ENCODE peak calls at places on chromosome 18, in four cellular contexts. C, F, B and U are unnamed samples. For H3K27me3, the result is how much of the 10 kb centered on the place peaks cover.

GRCh38 chr18:47345996-47346395 is 94.5 kb upstream of the SKOR2 start:
- DNase-seq in C (no peak), F (no peak), B (no peak), U (no peak)

GRCh38 chr18:23179416-23179815 is 44.1 kb downstream of the CABLES1 start:
- DNase-seq in C (no peak), F (no peak), B (no peak), U (no peak)

GRCh38 chr18:42053188-42053781 is 98.3 kb downstream of the PIK3C3 start:
- DNase-seq in C (peak), F (no peak), B (no peak), U (peak)

GRCh38 chr18:75533954-75534353 is 106.5 kb upstream of the SMIM21 start:
- DNase-seq in C (no peak), F (peak), B (no peak), U (no peak)

GRCh38 chr18:3262234-3263171 is 570 bp downstream of the MYL12B start:
- DNase-seq in C (no peak), F (no peak), B (no peak), U (no peak)

GRCh38 chr18:63683152-63683551 is 19.6 kb upstream of the SERPINB11 start:
- DNase-seq in C (peak), F (no peak), B (no peak), U (peak)

GRCh38 chr18:76399613-76400391 is 95.2 kb downstream of the ZNF516 start:
- DNase-seq in C (no peak), F (no peak), B (no peak), U (no peak)

GRCh38 chr18:43078485-43079092 is 36.9 kb downstream of the RIT2 start:
- DNase-seq in C (no peak), F (no peak), B (no peak), U (no peak)

GRCh38 chr18:33821503-33821902 is 243.5 kb downstream of the ASXL3 start:
- DNase-seq in C (no peak), F (no peak), B (no peak), U (peak)

GRCh38 chr18:76923485-76924085 is 101.2 kb downstream of the ZNF236 start:
- DNase-seq in C (no peak), F (no peak), B (no peak), U (peak)

GRCh38 chr18:49814147-49814499 is 790 bp upstream of the ACAA2 start:
- DNase-seq in C (no peak), F (peak), B (peak), U (peak)

GRCh38 chr18:346607-347006 is 78.8 kb upstream of the THOC1 start:
- DNase-seq in C (no peak), F (no peak), B (no peak), U (no peak)

GRCh38 chr18:2036136-2036535 is 535.2 kb downstream of the METTL4 start:
- DNase-seq in C (no peak), F (no peak), B (no peak), U (no peak)

GRCh38 chr18:46070683-46071614 is 1.1 kb downstream of the PSTPIP2 start:
- DNase-seq in C (no peak), F (no peak), B (no peak), U (no peak)

GRCh38 chr18:44149706-44150105 is 531.0 kb upstream of the SETBP1 start:
- DNase-seq in C (no peak), F (no peak), B (no peak), U (peak)

GRCh38 chr18:13136056-13136688 is 82.4 kb upstream of the LDLRAD4 start:
- DNase-seq in C (no peak), F (no peak), B (no peak), U (no peak)

GRCh38 chr18:54218299-54218698 is 6.2 kb downstream of the MBD2 start:
- DNase-seq in C (no peak), F (no peak), B (no peak), U (no peak)

GRCh38 chr18:10170375-10170774 is 256.6 kb downstream of the VAPA start:
- DNase-seq in C (no peak), F (no peak), B (no peak), U (no peak)

GRCh38 chr18:54426085-54426665 is 68.5 kb downstream of the C18orf54 start:
- DNase-seq in C (no peak), F (no peak), B (no peak), U (no peak)

GRCh38 chr18:66621816-66622576 is 18.1 kb upstream of the CDH19 start:
- DNase-seq in C (no peak), F (no peak), B (no peak), U (no peak)

GRCh38 chr18:68843467-68844089 is 45.7 kb downstream of the CCDC102B start:
- DNase-seq in C (no peak), F (no peak), B (no peak), U (no peak)

GRCh38 chr18:9716780-9717563 is 8.9 kb downstream of the RAB31 start:
- DNase-seq in C (no peak), F (no peak), B (no peak), U (no peak)

GRCh38 chr18:55672574-55673361 is 84.8 kb upstream of the TCF4 start:
- DNase-seq in C (no peak), F (no peak), B (no peak), U (no peak)

GRCh38 chr18:48095726-48096125 is 165.3 kb upstream of the SMAD2 start:
- DNase-seq in C (no peak), F (no peak), B (no peak), U (no peak)

GRCh38 chr18:54140641-54141040 is 83.8 kb downstream of the MBD2 start:
- DNase-seq in C (no peak), F (no peak), B (no peak), U (no peak)

GRCh38 chr18:44715245-44715644 is 34.6 kb downstream of the SETBP1 start:
- DNase-seq in C (no peak), F (peak), B (no peak), U (no peak)

GRCh38 chr18:57844319-57844718 is 41.2 kb upstream of the ATP8B1 start:
- DNase-seq in C (no peak), F (no peak), B (no peak), U (no peak)

GRCh38 chr18:9737814-9738160 is 29.7 kb downstream of the RAB31 start:
- DNase-seq in C (no peak), F (no peak), B (no peak), U (no peak)

GRCh38 chr18:57437782-57438668 is 2.9 kb downstream of the ONECUT2 start:
- DNase-seq in C (no peak), F (no peak), B (no peak), U (peak)

DNA sequence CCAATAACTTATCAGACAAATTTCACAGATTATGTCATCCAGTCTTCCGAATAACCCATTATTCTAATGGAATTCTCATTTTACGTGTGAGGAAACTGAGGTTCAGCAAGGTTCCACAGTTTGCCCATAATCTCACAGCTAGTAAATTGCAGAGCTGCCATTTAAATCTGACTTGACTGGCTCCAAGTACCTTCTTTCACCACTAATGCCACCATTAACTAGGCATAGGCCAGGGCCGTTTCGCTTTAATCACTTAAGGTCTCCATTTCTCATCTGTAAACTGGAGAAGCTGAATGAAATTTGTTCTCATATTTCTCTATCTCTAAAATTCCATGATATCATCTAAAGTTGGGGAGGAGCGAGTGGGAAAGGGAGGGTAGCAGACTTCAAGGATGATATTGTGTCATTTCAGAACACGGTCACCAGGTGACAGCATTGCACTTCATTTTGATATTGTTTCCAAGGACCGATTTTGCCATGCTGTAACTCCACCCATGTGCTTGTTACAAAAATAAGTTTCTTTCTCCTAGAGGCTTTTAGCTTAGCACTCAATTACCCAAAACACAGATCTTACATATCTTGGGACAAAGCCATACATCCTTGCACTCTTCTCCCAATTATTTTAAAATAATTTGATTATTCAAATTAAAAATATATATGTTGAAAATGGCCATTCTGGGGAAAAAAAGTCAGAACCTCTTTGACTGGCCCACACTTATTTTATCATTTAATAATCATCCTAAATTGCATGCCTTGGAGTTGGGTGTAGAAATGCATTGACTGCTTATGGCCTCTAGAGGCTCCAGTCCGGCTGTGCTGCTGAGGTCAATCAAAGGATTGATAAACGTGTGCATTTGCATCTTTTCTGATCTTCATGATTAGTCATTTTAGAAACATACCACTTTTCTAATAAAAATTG is 123.8 kb downstream of the AKAIN1 start:
- DNase-seq in C (no peak), F (no peak), B (no peak), U (peak)
- TF ChIP-seq CTCF in C (no peak), F (no peak), B (no peak), U (peak)

DNA sequence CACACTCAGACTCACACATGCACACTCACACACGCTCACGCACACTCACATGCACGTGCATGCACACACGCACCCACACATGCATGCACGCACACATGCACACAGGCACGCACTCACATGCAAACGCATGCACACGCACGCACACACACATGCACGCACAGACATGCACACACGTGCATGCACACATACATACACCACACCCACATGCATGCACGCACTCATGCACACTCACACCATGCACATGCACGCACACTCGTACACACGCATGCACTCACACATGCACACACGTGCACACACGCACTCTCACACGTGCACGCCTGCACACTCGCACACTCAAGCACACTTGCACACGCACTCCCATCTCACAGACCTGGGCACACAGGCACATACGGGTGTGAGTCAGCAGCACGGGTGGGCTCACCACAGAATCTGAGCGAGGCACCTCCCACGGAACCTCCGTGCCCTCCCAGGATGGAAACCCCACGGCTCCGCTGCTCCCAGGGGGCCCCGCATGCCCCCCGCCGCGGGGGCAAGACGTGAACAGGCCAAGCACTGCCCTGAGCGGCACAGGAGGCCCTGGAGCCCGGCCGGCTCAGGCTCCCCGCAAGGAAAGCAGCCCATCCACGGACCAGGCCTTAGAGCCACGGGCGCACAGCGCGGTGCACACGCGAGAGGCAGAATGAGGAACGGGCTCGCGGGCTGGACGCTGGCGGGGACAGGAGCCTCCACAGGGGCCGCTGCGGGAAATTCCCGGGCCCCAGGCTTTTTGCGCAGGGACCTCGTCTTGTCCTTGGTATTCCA is 8.4 kb upstream of the KCNG2 start:
- DNase-seq in C (no peak), F (no peak), B (no peak), U (no peak)
- H3K27me3 ChIP-seq in C (half or more), F (half or more), B (under half), U (under half)

DNA sequence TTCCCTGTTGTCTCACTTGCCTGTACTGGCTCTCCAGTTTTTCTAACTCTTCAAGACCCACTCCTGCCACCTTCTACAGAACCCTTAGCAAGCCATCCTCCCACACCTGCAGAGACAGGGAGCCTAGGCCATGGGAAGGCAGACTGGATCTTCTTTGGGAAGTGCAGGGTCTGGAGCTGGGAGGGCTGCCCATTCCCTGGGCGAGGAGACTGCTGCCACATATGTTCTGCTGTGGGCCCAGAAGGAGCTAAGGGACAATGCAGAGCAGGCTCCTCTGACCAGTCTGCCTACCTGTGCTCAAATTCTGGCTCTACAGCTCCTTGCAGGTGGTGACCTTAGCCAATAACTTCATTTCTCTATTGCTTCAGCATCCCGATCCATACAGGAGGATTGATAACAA is 152.1 kb upstream of the CELF4 start:
- DNase-seq in C (no peak), F (no peak), B (no peak), U (no peak)
- TF ChIP-seq CTCF in C (no peak), F (no peak), B (no peak), U (no peak)

GRCh38 chr18:22165603-22166069 is 3.8 kb upstream of the GATA6 start:
- DNase-seq in C (no peak), F (no peak), B (no peak), U (no peak)

GRCh38 chr18:22165049-22165602 is 4.3 kb upstream of the GATA6 start:
- DNase-seq in C (no peak), F (no peak), B (no peak), U (no peak)

GRCh38 chr18:22167091-22167470 is 2.3 kb upstream of the GATA6 start:
- DNase-seq in C (no peak), F (no peak), B (no peak), U (no peak)

GRCh38 chr18:22167471-22168151 is 1.8 kb upstream of the GATA6 start:
- DNase-seq in C (no peak), F (no peak), B (no peak), U (no peak)

GRCh38 chr18:22166070-22166972 is 3.1 kb upstream of the GATA6 start:
- DNase-seq in C (peak), F (no peak), B (peak), U (no peak)
- H3K27me3 ChIP-seq in C (half or more), F (half or more), B (under half), U (half or more)

GRCh38 chr18:30997223-30997622 is 45.3 kb downstream of the DSC3 start:
- DNase-seq in C (no peak), F (no peak), B (no peak), U (no peak)

GRCh38 chr18:30999887-31000628 is 42.5 kb downstream of the DSC3 start:
- DNase-seq in C (no peak), F (no peak), B (no peak), U (no peak)

DNA sequence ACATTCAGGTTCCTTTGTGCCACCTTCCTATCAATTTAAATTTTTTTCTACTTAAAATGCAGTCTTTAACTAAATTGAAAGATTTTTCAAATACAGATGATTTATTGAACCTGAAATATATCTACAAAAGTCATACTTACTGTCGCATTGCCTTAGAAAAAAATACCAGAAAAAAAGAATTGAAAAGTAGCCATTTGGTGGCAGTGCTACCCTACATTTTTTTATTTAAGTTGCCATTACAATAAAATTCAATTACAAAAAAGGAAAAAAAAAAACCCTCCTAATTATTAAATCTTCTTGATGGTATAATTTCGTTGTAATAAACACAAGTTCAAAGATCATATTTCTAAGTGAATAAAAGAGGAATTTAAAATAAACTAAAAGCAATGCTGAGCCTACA is 43.4 kb downstream of the DSC3 start:
- DNase-seq in C (no peak), F (no peak), B (no peak), U (no peak)
- TF ChIP-seq CTCF in C (no peak), F (no peak), B (no peak), U (no peak)

GRCh38 chr18:5542393-5543035 is 1.3 kb downstream of the EPB41L3 start:
- DNase-seq in C (no peak), F (no peak), B (no peak), U (no peak)
- H3K27me3 ChIP-seq in C (under half), F (under half), B (under half), U (under half)